ENCODE peak calls at places on chromosome 19, in five cellular contexts. S is WTC11, G is H1, W is GM12878, C is K562. L is an unnamed sample.

GRCh38 chr19:35084078-35084762 is 31.4 kb upstream of the FXYD3 start:
- DNase-seq in W (no peak), C (no peak), G (no peak), S (no peak), L (no peak)

GRCh38 chr19:4372630-4373367 is 27.5 kb downstream of the SH3GL1 start:
- DNase-seq in G (no peak), W (no peak), C (no peak), S (no peak), L (no peak)

GRCh38 chr19:33639034-33639681 is 17.4 kb downstream of the CHST8 start:
- DNase-seq in C (no peak), S (no peak), G (no peak), W (no peak), L (no peak)

GRCh38 chr19:959935-960502 is 24.1 kb upstream of the WDR18 start:
- DNase-seq in S (peak; percentile 66), W (no peak), G (no peak), C (no peak), L (peak; percentile 77)

GRCh38 chr19:42555317-42555716 is 27.0 kb upstream of the CEACAM1 start:
- DNase-seq in W (no peak), S (no peak), C (no peak), G (no peak), L (no peak)

GRCh38 chr19:3496392-3497273 is 3.8 kb downstream of the DOHH start:
- DNase-seq in G (no peak), W (no peak), S (no peak), C (no peak), L (no peak)

GRCh38 chr19:3142292-3142670 is 6.4 kb downstream of the GNA15 start:
- DNase-seq in S (no peak), W (no peak), C (no peak), G (no peak), L (no peak)

GRCh38 chr19:46256855-46257254 is 27.3 kb downstream of the IGFL1 start:
- DNase-seq in W (no peak), S (no peak), G (no peak), C (no peak), L (no peak)

GRCh38 chr19:14182481-14182880 is 23.5 kb downstream of the ADGRL1 start:
- DNase-seq in W (no peak), G (no peak), S (no peak), C (no peak), L (no peak)

GRCh38 chr19:20423381-20424207 is 142.0 kb downstream of the ZNF737 start:
- DNase-seq in W (no peak), S (peak; percentile 34), G (no peak), C (no peak), L (no peak)

GRCh38 chr19:19488041-19488874 is 27.1 kb downstream of the TSSK6 start:
- DNase-seq in W (no peak), C (peak; percentile 58), S (no peak), G (no peak), L (no peak)

GRCh38 chr19:36417752-36418286 is 625 bp downstream of the ZFP82 start:
- DNase-seq in S (peak; percentile 32), W (no peak), C (peak; percentile 10), G (no peak), L (no peak)

GRCh38 chr19:38158730-38159129 is 65.3 kb downstream of the DPF1 start:
- DNase-seq in C (no peak), W (no peak), G (no peak), S (no peak), L (no peak)

GRCh38 chr19:10654610-10655456 is 687 bp downstream of the ILF3 start:
- DNase-seq in C (peak; percentile 96), W (no peak), G (peak; percentile 72), S (peak; percentile 87), L (peak; percentile 47)

GRCh38 chr19:10651821-10652220 is 2.3 kb upstream of the ILF3 start:
- DNase-seq in C (no peak), S (no peak), G (no peak), W (no peak), L (no peak)

GRCh38 chr19:10653732-10654609 is at the start of gene ILF3:
- DNase-seq in C (peak; percentile 90), G (peak; percentile 100), W (peak; percentile 100), S (peak; percentile 99), L (peak; percentile 100)

GRCh38 chr19:10653482-10653731 is 739 bp upstream of the ILF3 start:
- DNase-seq in W (no peak), G (no peak), S (no peak), C (no peak), L (no peak)

GRCh38 chr19:10655457-10656312 is 1.5 kb downstream of the ILF3 start:
- DNase-seq in C (no peak), W (no peak), S (no peak), G (no peak), L (peak; percentile 12)
- TF ChIP-seq ATF2 in C (no peak), W (no peak), S (no peak), G (no peak), L (no peak)

GRCh38 chr19:55820037-55820436 is 11.8 kb downstream of the NLRP11 start:
- DNase-seq in G (no peak), C (no peak), W (no peak), S (no peak), L (no peak)
- TF ChIP-seq ATF2 in G (no peak), C (no peak), W (no peak), S (no peak), L (no peak)

DNA sequence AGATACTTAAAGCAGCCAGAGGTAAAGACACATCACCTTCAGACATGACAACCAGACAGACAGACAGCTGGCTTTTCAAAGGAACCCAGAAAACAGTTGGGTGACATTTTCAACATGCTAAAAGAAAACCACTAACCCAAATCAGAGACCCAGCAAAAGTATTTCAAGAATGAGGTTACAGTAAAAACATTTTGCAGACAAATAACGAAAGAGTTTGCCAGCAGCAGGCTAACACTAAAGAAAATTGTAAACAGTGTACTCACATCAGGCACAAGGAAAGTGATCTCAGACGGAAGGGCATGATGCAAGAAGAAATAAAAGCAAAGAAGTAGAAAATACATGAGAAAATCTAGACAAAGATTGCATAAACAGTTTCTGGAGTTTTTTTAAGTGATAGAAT is 46.4 kb downstream of the AP1M1 start:
- DNase-seq in C (no peak), G (no peak), W (no peak), S (no peak), L (no peak)
- TF ChIP-seq ATF2 in C (no peak), G (no peak), W (no peak), S (no peak), L (no peak)

DNA sequence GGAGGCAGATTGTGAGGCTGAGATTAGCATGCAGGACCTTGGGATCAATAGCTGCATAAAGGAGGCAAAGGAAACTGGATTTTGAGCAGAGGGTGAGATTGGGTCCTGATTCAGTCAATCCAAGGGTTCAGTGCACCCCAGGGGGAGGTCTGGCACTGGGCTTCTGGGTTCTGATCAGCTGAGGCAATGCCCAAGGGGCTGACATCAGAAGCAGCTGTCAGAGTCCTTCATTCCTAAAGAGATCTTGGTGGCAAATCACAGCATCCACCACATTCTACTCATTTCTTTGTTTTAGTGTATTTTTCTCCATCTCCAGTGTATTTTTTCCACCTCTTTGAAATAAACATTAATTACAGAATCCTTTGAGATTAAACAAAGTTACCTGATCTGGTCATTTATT is 5.4 kb upstream of the LYPD5 start:
- DNase-seq in C (no peak), W (no peak), S (no peak), G (no peak), L (no peak)
- TF ChIP-seq ATF2 in C (no peak), W (no peak), S (no peak), G (no peak), L (no peak)

DNA sequence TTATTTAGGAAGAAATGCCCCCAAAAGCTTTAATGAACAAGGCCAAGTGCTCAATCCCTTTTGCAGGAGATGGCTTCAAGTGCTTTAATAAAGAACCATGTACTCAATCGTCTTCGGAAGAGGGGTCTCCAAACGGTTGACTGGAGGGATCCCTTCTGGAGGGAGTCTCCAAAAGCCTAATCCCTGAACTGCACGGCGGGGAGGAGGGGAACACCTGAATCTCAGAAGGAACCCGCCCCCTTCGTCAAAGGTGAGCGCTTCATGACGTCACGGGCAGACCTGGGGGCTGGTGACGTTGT is 497 bp downstream of the PAF1 start:
- DNase-seq in C (no peak), W (no peak), S (no peak), G (no peak), L (no peak)
- TF ChIP-seq ATF2 in C (no peak), W (no peak), S (no peak), G (no peak), L (no peak)

DNA sequence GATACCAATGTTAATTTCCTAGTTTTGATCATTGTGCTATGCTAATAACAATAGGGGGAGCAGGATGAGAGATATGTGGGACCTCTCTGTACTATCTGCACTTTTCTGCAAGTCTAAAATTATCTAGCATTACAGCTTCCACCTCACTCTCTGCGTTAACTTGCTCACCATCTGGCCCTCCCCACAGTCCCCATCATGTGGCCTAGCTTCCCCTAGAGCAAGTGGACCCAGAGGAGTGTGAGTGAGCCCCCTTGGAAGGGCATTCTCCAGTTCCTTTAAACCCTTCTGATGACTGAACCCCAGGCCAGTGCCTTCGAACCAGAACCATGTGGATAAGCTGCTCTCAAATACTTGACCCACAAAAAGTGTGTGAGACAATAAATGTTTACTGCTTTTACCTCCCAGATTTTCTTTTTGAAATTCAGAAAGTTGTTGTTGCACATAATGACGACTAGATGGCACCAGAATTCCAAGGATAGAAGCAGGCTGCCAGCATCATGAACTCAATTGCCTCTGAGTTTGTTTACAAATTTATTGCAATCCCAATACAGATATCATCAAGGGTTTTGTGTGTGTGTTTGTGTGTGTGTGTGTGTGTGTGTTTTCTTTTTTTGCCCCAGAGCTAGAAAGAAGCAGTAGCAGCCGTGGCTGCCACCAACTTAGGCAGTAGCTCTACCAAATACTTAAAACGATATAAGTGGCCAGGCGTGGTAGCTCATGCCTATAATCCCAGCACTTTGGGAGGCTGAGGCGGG is 49.0 kb upstream of the ZNF780A start:
- DNase-seq in W (no peak), S (no peak), C (peak; percentile 42), G (no peak), L (peak; percentile 35)
- TF ChIP-seq ATF2 in W (no peak), S (no peak), C (no peak), G (no peak), L (no peak)

GRCh38 chr19:16804176-16804575 is 25.0 kb upstream of the SIN3B start:
- DNase-seq in S (no peak), G (no peak), W (no peak), C (no peak), L (no peak)

GRCh38 chr19:16795731-16796130 is 33.5 kb upstream of the SIN3B start:
- DNase-seq in C (no peak), S (no peak), W (no peak), G (no peak), L (no peak)

GRCh38 chr19:16799740-16800139 is 29.5 kb upstream of the SIN3B start:
- DNase-seq in W (no peak), S (no peak), C (no peak), G (no peak), L (no peak)

GRCh38 chr19:16797876-16798275 is 31.3 kb upstream of the SIN3B start:
- DNase-seq in G (no peak), W (no peak), S (no peak), C (no peak), L (no peak)

DNA sequence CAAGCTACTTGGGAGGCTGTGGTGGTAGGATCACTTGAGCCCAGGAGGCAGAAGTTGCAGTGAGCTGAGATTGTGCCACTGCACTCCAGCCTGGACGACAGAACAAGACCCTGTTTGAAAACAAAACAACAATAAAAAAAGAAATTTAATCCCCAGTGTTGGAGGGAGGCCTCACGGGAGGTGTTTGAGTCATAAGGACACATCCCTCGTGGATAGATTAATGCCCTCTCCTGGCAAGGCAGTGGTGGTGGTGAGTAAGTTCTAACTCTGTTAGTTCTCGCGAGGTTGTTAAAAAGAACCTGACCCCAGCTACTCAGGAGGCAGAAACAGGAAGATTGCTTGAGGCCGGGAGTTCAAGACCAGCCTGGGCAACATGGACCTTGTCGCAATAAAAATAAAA is 27.6 kb upstream of the SIN3B start:
- DNase-seq in G (no peak), S (no peak), C (no peak), W (no peak), L (no peak)
- TF ChIP-seq ATF2 in G (no peak), S (no peak), C (no peak), W (no peak), L (no peak)